ENCODE peak calls at places on chromosomes 5 and 9, in nine cellular contexts. S, U, M, R, K, P, X, V and O are unnamed samples.

GRCh38 chr9:92425578-92425977 is 1.3 kb upstream of the OMD start:
- DNase-seq in K (no peak), V (peak), S (no peak), X (no peak), P (no peak), R (no peak), U (no peak), M (no peak), O (peak)

GRCh38 chr9:35863583-35863982 is 6.6 kb downstream of the OR13J1 start:
- DNase-seq in P (no peak), R (no peak), U (no peak), K (no peak), M (no peak), V (no peak), S (no peak), X (no peak), O (no peak)

GRCh38 chr5:6435356-6435755 is 13.3 kb upstream of the UBE2QL1 start:
- DNase-seq in R (no peak), V (peak), U (no peak), P (no peak), X (peak), K (no peak), S (no peak), M (no peak), O (peak)

GRCh38 chr5:44441460-44441859 is 52.2 kb upstream of the FGF10 start:
- DNase-seq in S (no peak), U (no peak), V (no peak), P (no peak), R (no peak), K (no peak), M (no peak), X (no peak), O (no peak)

GRCh38 chr5:148437249-148437648 is 53.5 kb downstream of the FBXO38 start:
- DNase-seq in M (no peak), X (no peak), R (no peak), V (no peak), P (no peak), K (no peak), S (no peak), U (no peak), O (no peak)

GRCh38 chr5:179122411-179123108 is 62.4 kb downstream of the ZNF354C start:
- DNase-seq in K (peak), P (no peak), U (peak), V (no peak), M (no peak), R (no peak), S (no peak), X (no peak), O (no peak)

GRCh38 chr5:125776656-125777055 is 646.6 kb upstream of the GRAMD2B start:
- DNase-seq in S (no peak), P (no peak), V (no peak), M (no peak), X (no peak), K (no peak), R (no peak), U (no peak), O (no peak)

GRCh38 chr9:18385676-18386075 is 88.3 kb upstream of the ADAMTSL1 start:
- DNase-seq in P (no peak), S (no peak), K (no peak), U (no peak), V (no peak), X (no peak), M (no peak), R (no peak), O (no peak)

GRCh38 chr5:120624021-120624563 is 160.0 kb downstream of the PRR16 start:
- DNase-seq in P (no peak), X (no peak), S (no peak), M (no peak), V (peak), K (no peak), U (no peak), R (no peak), O (peak)
- H3K4me3 ChIP-seq in P (no peak), X (no peak), S (peak), M (no peak), V (peak), K (no peak), U (no peak), R (no peak), O (peak)

GRCh38 chr5:181223041-181223728 is at the start of gene TRIM41:
- DNase-seq in K (peak), V (peak), U (peak), X (peak), P (peak), M (peak), R (peak), S (peak), O (peak)
- TF ChIP-seq CTCF in K (no peak), V (peak), U (no peak), X (no peak), P (no peak), M (peak), R (peak), S (peak), O (peak)

DNA sequence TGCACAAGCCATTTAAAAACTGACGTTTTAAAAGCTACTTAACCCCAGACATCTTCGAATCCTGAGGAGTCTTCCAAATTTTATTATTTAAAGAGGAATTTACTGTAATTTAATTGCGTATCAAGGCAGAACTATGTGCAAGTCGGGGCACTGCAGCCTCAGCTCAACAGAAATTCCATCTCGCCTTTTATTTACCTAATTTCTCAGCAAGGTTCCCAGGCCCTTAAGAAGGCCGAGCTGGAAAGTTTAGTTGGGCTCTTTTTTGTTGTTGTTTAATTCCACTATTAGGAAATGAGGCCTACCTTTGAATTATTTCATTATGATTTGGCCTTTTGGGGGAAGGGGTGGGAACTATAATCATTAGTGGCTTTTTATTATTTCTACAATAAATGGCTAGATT is 20.2 kb downstream of the NR2F1 start:
- DNase-seq in S (no peak), R (no peak), P (no peak), X (no peak), V (no peak), K (no peak), M (no peak), U (no peak), O (peak)
- H3K4me3 ChIP-seq in S (no peak), R (no peak), P (no peak), X (no peak), V (no peak), K (no peak), M (no peak), U (no peak), O (peak)

DNA sequence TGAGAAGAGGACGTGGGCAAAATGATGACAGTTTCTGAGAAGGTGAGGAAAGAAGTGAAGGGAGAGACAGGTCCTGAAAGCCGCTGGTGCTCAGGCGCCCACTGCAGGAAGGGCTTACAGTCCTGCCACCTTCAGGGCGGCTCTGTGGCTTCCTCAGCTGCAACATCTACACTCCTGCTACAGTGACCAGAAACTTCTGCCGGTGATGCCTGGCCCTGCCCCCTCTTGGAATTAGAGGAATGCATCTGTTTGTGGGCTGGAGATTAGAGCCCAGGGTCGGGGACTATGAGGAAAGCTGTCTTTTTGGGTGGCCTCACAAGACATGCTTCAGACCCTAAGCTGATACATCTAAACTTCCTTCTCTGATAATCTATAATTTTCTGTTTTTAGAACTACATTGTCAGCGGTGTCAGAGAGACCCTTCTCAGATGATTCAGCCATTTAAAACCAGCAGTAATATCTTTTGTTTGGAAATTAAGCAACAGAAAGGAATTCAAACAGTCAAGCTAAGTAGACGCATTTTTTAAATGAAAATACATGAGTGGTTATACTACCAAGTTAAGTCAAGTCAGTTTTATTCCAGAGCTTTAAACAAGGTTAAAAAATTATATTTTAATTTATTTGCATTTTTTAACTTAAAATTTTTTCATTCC is 30.4 kb downstream of the PRDM6 start:
- DNase-seq in R (no peak), P (no peak), U (no peak), K (peak), M (no peak), X (no peak), V (peak), S (peak), O (peak)
- TF ChIP-seq CTCF in R (no peak), P (no peak), U (no peak), K (no peak), M (peak), X (no peak), V (no peak), S (peak), O (peak)

DNA sequence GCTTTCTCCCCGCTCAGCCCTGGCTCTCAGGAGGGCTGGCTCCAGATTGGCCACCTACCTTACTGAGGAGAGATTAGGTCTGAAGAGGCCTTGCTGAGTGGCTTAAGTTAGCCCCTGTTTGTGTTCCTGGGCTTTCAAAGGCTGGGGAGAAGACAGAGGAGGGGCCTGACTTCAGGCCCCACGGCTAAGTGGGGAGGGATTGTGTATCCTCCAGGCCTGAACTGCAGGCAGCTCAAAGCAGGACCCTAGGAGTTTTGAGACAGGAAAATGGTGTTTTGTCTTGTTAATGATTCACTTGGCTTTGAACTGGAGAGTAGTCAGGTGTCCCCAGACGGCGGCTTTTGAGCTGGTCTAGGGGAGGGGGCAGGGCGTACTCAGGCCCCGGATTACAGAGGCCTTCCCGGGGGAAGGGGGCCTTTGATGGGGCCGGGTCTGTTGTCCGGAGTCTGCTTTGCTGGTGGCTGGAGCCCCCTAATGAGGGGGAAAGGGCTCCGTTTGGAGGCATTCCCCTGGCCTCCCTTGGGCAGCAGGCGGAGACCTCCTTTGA is 162.0 kb upstream of the SMIM23 start:
- DNase-seq in S (no peak), V (no peak), P (no peak), K (no peak), X (no peak), R (no peak), U (no peak), M (no peak), O (no peak)
- H3K4me3 ChIP-seq in S (no peak), V (no peak), P (no peak), K (no peak), X (no peak), R (no peak), U (no peak), M (no peak), O (no peak)

DNA sequence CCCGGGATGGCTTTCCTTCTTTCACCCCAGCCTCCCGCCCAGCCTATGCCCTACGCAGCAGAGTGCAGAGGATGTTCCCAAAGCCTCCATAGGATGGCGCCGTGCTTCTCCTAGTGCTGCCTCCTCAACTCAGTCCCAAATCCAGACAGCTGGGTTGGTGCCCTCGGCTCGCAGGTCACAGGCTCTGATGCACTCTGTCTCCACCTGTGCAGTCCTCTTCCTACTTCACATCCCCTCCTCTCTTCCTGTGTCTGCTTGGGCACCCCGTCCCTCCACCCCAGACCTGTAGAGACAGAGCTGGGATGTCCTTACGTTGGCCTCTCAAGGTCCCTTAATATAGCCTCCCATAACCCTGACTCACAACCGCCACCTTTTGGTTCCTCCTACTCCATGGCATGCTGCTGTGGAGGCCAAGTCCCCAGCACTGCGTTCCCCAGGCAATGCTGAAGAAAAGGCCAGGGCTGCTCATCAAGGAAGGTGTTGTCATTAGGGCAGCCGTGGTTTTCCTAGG is 314.4 kb downstream of the GADD45G start:
- DNase-seq in P (peak), K (no peak), V (peak), M (no peak), X (peak), U (no peak), S (no peak), R (no peak), O (no peak)
- TF ChIP-seq CTCF in P (peak), K (no peak), V (no peak), M (no peak), X (peak), U (peak), S (no peak), R (peak), O (no peak)